ENCODE peak calls at places on chromosomes 7 and 10, in eight cellular contexts. E, Q, D, F, G, Z, P and H are unnamed samples.
A peak's percentile ranks its signal among the peaks of the same experiment; 100 is the strongest.

GRCh38 chr7:29194594-29195417 is at the start of gene CHN2:
- DNase-seq in E (peak; percentile 72), Q (peak; percentile 66), D (peak; percentile 2), F (no peak), G (no peak), Z (peak; percentile 36), P (peak; percentile 70), H (no peak)

GRCh38 chr7:151032936-151033863 is 5.0 kb downstream of the ABCB8 start:
- DNase-seq in E (no peak), Q (no peak), D (no peak), F (no peak), G (no peak), Z (no peak), P (no peak), H (no peak)

GRCh38 chr7:139669106-139670061 is 108.4 kb downstream of the HIPK2 start:
- DNase-seq in E (no peak), Q (no peak), D (no peak), F (no peak), G (no peak), Z (no peak), P (no peak), H (no peak)

GRCh38 chr10:23293145-23293724 is 51.4 kb downstream of the C10orf67 start:
- DNase-seq in E (peak; percentile 54), Q (peak; percentile 61), D (no peak), F (no peak), G (peak; percentile 7), Z (peak; percentile 16), P (peak; percentile 68), H (no peak)

GRCh38 chr10:57898231-57898630 is 369.5 kb downstream of the IPMK start:
- DNase-seq in E (peak; percentile 24), Q (no peak), D (no peak), F (no peak), G (no peak), Z (no peak), P (peak; percentile 86), H (no peak)

GRCh38 chr10:101816375-101816773 is 1.9 kb downstream of the OGA start:
- DNase-seq in E (no peak), Q (peak; percentile 16), D (no peak), F (no peak), G (no peak), Z (no peak), P (no peak), H (no peak)

GRCh38 chr7:131544449-131545425 is 11.7 kb downstream of the PODXL start:
- DNase-seq in E (peak; percentile 48), Q (peak; percentile 44), D (no peak), F (no peak), G (peak; percentile 47), Z (peak; percentile 14), P (no peak), H (no peak)

GRCh38 chr7:9863542-9863941 is 1110.1 kb upstream of the PHF14 start:
- DNase-seq in E (no peak), Q (no peak), D (no peak), F (no peak), G (no peak), Z (no peak), P (no peak), H (no peak)

GRCh38 chr7:99272476-99273045 is at the start of gene MYH16:
- DNase-seq in E (no peak), Q (no peak), D (no peak), F (no peak), G (no peak), Z (peak; percentile 55), P (peak; percentile 3), H (no peak)